ENCODE peak calls at places on chromosomes 13 and 19, in ten cellular contexts. T, N, Z, C, J, Y, R, I, Q and X are unnamed samples.

GRCh38 chr19:54674021-54674617 is 11.3 kb downstream of the LILRB4 start:
- DNase-seq in Y (no peak), R (no peak), Z (no peak), J (no peak), C (no peak), N (no peak), I (peak), Q (peak), T (no peak), X (no peak)

GRCh38 chr19:41443813-41444455 is 978 bp downstream of the ERICH4 start:
- DNase-seq in C (no peak), T (no peak), J (no peak), N (no peak), I (no peak), Y (no peak), R (no peak), Q (no peak), Z (no peak), X (no peak)

GRCh38 chr13:90445179-90445578 is 902.3 kb upstream of the MIR17HG start:
- DNase-seq in Y (peak), J (no peak), Q (peak), R (no peak), N (no peak), C (no peak), T (no peak), I (peak), Z (peak), X (peak)

GRCh38 chr13:99496322-99497142 is 4.7 kb upstream of the TM9SF2 start:
- DNase-seq in Z (peak), Y (peak), N (peak), T (peak), J (peak), I (no peak), C (peak), Q (peak), R (peak), X (peak)

GRCh38 chr19:10566658-10567410 is 1.0 kb upstream of the KRI1 start:
- DNase-seq in T (no peak), C (peak), J (no peak), I (no peak), N (peak), Y (no peak), Q (no peak), Z (no peak), R (no peak), X (no peak)

GRCh38 chr13:75736132-75736531 is 100.0 kb downstream of the LMO7 start:
- DNase-seq in N (no peak), T (no peak), Y (no peak), R (no peak), C (no peak), J (no peak), Q (no peak), I (no peak), Z (no peak), X (no peak)

GRCh38 chr13:30126903-30127428 is 180.4 kb downstream of the KATNAL1 start:
- DNase-seq in T (no peak), J (no peak), N (no peak), Q (no peak), R (no peak), I (no peak), C (no peak), Y (peak), Z (peak), X (no peak)

GRCh38 chr19:47699360-47699917 is 13.8 kb upstream of the EHD2 start:
- DNase-seq in J (no peak), Q (peak), T (peak), Y (no peak), Z (no peak), N (no peak), C (peak), R (no peak), I (peak), X (no peak)

GRCh38 chr19:5312058-5312457 is 28.6 kb downstream of the PTPRS start:
- DNase-seq in Q (no peak), Z (no peak), Y (no peak), N (no peak), J (no peak), R (no peak), T (no peak), C (no peak), I (no peak), X (no peak)

GRCh38 chr13:100392709-100393630 is 195.6 kb downstream of the GGACT start:
- DNase-seq in J (peak), R (peak), N (peak), C (peak), T (peak), I (no peak), Z (peak), Q (peak), Y (peak), X (peak)

GRCh38 chr13:42762251-42762650 is 19.1 kb upstream of the FAM216B start:
- DNase-seq in Y (no peak), Q (no peak), C (no peak), R (no peak), Z (peak), N (no peak), T (no peak), J (no peak), I (no peak), X (no peak)

GRCh38 chr13:114107686-114108081 is 24.7 kb downstream of the RASA3 start:
- DNase-seq in C (peak), T (peak), N (peak), Q (no peak), I (no peak), Z (peak), Y (no peak), J (peak), R (no peak), X (no peak)

GRCh38 chr19:13103585-13103923 is 896 bp upstream of the LYL1 start:
- DNase-seq in Y (no peak), N (no peak), R (no peak), Q (no peak), Z (no peak), J (no peak), I (no peak), C (no peak), T (no peak), X (no peak)

GRCh38 chr19:56403261-56403660 is 871 bp upstream of the ZNF583 start:
- DNase-seq in J (no peak), I (peak), N (no peak), C (no peak), Y (no peak), Q (peak), R (no peak), T (no peak), Z (no peak), X (no peak)

GRCh38 chr13:112958127-112958989 is 10.7 kb upstream of the MCF2L start:
- DNase-seq in C (no peak), T (no peak), N (no peak), J (no peak), Z (no peak), Y (no peak), I (no peak), R (no peak), Q (no peak), X (no peak)

GRCh38 chr13:113860579-113861432 is 3.1 kb downstream of the GAS6 start:
- DNase-seq in C (no peak), R (peak), T (no peak), Q (no peak), Z (no peak), J (no peak), I (peak), N (peak), Y (no peak), X (no peak)

GRCh38 chr19:8965887-8966286 is 44.3 kb downstream of the MUC16 start:
- DNase-seq in T (no peak), I (no peak), Z (no peak), N (no peak), Q (peak), R (no peak), Y (no peak), C (no peak), J (no peak), X (no peak)

GRCh38 chr19:29675650-29676186 is 10.5 kb downstream of the PLEKHF1 start:
- DNase-seq in Y (no peak), R (no peak), T (no peak), C (no peak), Z (no peak), J (no peak), I (no peak), Q (no peak), N (no peak), X (no peak)

GRCh38 chr19:34806976-34807860 is 34.2 kb upstream of the ZNF599 start:
- DNase-seq in T (no peak), Q (no peak), R (no peak), N (no peak), I (no peak), J (no peak), Y (no peak), Z (no peak), C (no peak), X (peak)

GRCh38 chr13:110448230-110448629 is 113.3 kb downstream of the RAB20 start:
- DNase-seq in R (peak), I (no peak), N (no peak), J (no peak), Y (peak), Q (no peak), T (no peak), C (no peak), Z (peak), X (no peak)

GRCh38 chr19:12494260-12494860 is 9.7 kb upstream of the ZNF709 start:
- DNase-seq in C (no peak), I (no peak), T (no peak), Y (no peak), J (no peak), Z (no peak), R (no peak), Q (no peak), N (no peak), X (peak)

GRCh38 chr19:6803036-6803404 is 30.5 kb downstream of the VAV1 start:
- DNase-seq in T (no peak), J (no peak), Y (no peak), Q (peak), I (no peak), Z (no peak), R (no peak), C (no peak), N (no peak), X (no peak)

GRCh38 chr13:40974460-40975407 is 44.4 kb downstream of the ELF1 start:
- DNase-seq in Z (no peak), T (no peak), R (no peak), Q (peak), J (no peak), C (peak), Y (peak), I (peak), N (no peak), X (no peak)

GRCh38 chr19:53927745-53928144 is 18.7 kb downstream of the CACNG7 start:
- DNase-seq in J (no peak), R (no peak), T (no peak), I (peak), Y (peak), Q (peak), N (no peak), Z (peak), C (peak), X (no peak)

GRCh38 chr13:44698076-44698475 is 121.9 kb upstream of the TSC22D1 start:
- DNase-seq in Z (no peak), N (no peak), Y (no peak), R (no peak), I (peak), T (no peak), Q (no peak), C (no peak), J (no peak), X (peak)

GRCh38 chr13:36329355-36329754 is 16.8 kb downstream of the SPART start:
- DNase-seq in N (no peak), T (no peak), I (no peak), C (no peak), Y (no peak), J (no peak), Q (no peak), R (no peak), Z (no peak), X (no peak)

GRCh38 chr19:2266183-2266993 is 10.2 kb upstream of the JSRP1 start:
- DNase-seq in I (no peak), R (peak), N (peak), Q (no peak), C (no peak), T (peak), Z (peak), J (peak), Y (no peak), X (peak)

GRCh38 chr13:28353679-28354078 is 141.2 kb downstream of the FLT1 start:
- DNase-seq in I (no peak), Y (no peak), C (no peak), J (no peak), Z (no peak), Q (no peak), R (no peak), T (no peak), N (no peak), X (no peak)

GRCh38 chr13:102769679-102770078 is 3.9 kb downstream of the TEX30 start:
- DNase-seq in Y (no peak), J (no peak), Z (no peak), T (no peak), N (no peak), C (no peak), I (no peak), Q (no peak), R (no peak), X (no peak)

GRCh38 chr19:13172335-13173128 is 22.3 kb downstream of the IER2 start:
- DNase-seq in Y (no peak), Z (peak), J (peak), I (no peak), Q (peak), R (peak), N (peak), C (peak), T (peak), X (peak)

GRCh38 chr13:101523732-101524131 is 71.3 kb downstream of the ITGBL1 start:
- DNase-seq in J (no peak), R (no peak), Y (no peak), C (no peak), Q (peak), N (peak), T (peak), Z (peak), I (no peak), X (no peak)

GRCh38 chr13:41458187-41458938 is 1.0 kb downstream of the RGCC start:
- DNase-seq in I (peak), J (peak), Y (no peak), Z (no peak), R (no peak), C (peak), N (peak), T (peak), Q (no peak), X (no peak)

GRCh38 chr13:89239361-89240127 is 1568.4 kb downstream of the SLITRK5 start:
- DNase-seq in Z (no peak), T (no peak), C (no peak), Y (no peak), Q (no peak), J (no peak), N (no peak), R (no peak), I (no peak), X (no peak)

GRCh38 chr19:14354445-14354844 is 26.8 kb upstream of the ADGRE5 start:
- DNase-seq in C (no peak), I (no peak), T (no peak), Q (no peak), Z (no peak), N (no peak), R (no peak), Y (no peak), J (no peak), X (no peak)

GRCh38 chr13:113548778-113549621 is 35.6 kb upstream of the TFDP1 start:
- DNase-seq in Z (no peak), J (no peak), Y (no peak), C (no peak), R (no peak), I (no peak), Q (no peak), N (no peak), T (no peak), X (peak)

GRCh38 chr13:30371649-30372265 is 50.5 kb upstream of the UBE2L5 start:
- DNase-seq in I (no peak), Q (no peak), Y (peak), R (no peak), T (no peak), N (no peak), J (no peak), C (peak), Z (peak), X (no peak)

GRCh38 chr13:75226755-75227435 is 255.1 kb downstream of the TBC1D4 start:
- DNase-seq in Z (peak), C (no peak), Q (no peak), R (no peak), Y (peak), T (no peak), N (no peak), J (no peak), I (no peak), X (no peak)

GRCh38 chr19:27717825-27718224 is 1495.1 kb downstream of the UQCRFS1 start:
- DNase-seq in Y (no peak), C (no peak), Z (no peak), N (no peak), I (no peak), J (no peak), T (no peak), R (no peak), Q (no peak), X (no peak)
- TF ChIP-seq CTCF in Y (no peak), C (no peak), Z (no peak), N (no peak), I (no peak), J (no peak), T (no peak), R (no peak), Q (no peak), X (no peak)

DNA sequence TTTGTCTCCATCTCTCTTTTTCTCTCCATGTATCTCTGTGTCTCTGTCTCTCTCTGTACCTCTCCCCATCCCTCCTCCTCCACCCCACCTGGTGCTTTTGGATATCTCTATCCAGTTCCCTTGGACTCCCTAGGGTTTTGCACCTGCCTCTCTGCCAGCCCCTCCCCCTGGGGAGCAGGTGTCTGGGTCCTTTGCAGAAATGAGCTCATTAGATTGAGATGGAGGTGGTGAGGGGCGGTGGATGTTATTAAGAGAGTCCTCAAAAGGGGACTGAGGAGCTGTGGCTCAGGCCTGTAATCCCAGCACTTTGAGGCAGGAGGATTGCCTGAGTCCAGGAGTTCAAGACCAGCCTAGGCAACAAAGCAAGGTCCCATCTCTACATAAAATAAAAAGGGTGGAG is 2.1 kb downstream of the KCNN4 start:
- DNase-seq in N (no peak), Z (no peak), J (no peak), C (no peak), T (no peak), R (no peak), Q (no peak), Y (no peak), I (no peak), X (no peak)
- H3K4me3 ChIP-seq in N (peak), Z (no peak), J (no peak), C (no peak), T (no peak), R (no peak), Q (no peak), Y (no peak), I (no peak), X (no peak)

DNA sequence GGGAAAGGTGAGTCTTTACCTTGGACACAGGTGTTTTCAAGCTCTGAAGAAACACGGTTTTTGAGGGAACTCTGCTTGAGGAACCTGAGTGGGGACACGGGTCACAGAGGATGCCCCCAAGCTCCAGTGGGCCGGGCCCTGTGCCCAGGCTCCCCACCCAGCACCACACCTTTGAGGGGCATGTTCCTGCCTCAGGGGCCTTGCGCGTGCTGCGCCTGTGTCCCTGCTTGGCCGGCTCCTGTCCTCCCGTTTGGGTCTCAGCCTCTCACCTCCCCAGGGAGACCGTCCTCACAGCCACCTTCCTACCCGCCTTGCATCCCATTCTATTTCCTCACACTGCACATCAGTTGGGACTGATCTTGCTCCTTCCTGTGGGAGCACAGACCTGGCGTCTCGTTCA is 21.1 kb downstream of the PIP5K1C start:
- DNase-seq in J (no peak), Z (no peak), R (no peak), I (no peak), T (no peak), C (no peak), N (no peak), Y (no peak), Q (no peak), X (no peak)
- TF ChIP-seq CTCF in J (no peak), Z (no peak), R (no peak), I (no peak), T (no peak), C (no peak), N (no peak), Y (no peak), Q (no peak), X (no peak)

GRCh38 chr19:35859414-35859813 is 2.7 kb downstream of the KIRREL2 start:
- DNase-seq in I (no peak), Z (no peak), N (no peak), C (no peak), Y (no peak), R (no peak), J (no peak), T (no peak), Q (no peak), X (no peak)

GRCh38 chr19:35860436-35860817 is 3.7 kb downstream of the KIRREL2 start:
- DNase-seq in Y (no peak), T (no peak), C (no peak), Z (no peak), J (no peak), N (no peak), R (no peak), I (no peak), Q (no peak), X (no peak)

GRCh38 chr19:35861640-35862160 is 5.0 kb downstream of the KIRREL2 start:
- DNase-seq in T (no peak), Y (no peak), Q (no peak), I (peak), R (no peak), Z (no peak), J (no peak), N (no peak), C (no peak), X (no peak)

GRCh38 chr19:35862528-35862927 is 5.8 kb downstream of the KIRREL2 start:
- DNase-seq in Q (no peak), R (no peak), C (no peak), Y (no peak), Z (no peak), T (no peak), N (no peak), J (no peak), I (no peak), X (no peak)

GRCh38 chr19:35860818-35861639 is 4.3 kb downstream of the KIRREL2 start:
- DNase-seq in C (no peak), J (no peak), R (no peak), Z (no peak), Y (no peak), I (peak), N (no peak), T (no peak), Q (no peak), X (peak)
- H3K4me3 ChIP-seq in C (no peak), J (peak), R (no peak), Z (no peak), Y (no peak), I (peak), N (no peak), T (no peak), Q (no peak), X (no peak)